ENCODE peak calls at places on chromosomes 13 and 19, in five cellular contexts. One of them, this sample, is unnamed.

GRCh38 chr19:10864538-10864899 is 6.8 kb upstream of the CARM1 start:
- DNase-seq in GM12878: no peak
- DNase-seq in A549: peak
- DNase-seq in endothelial cell of umbilical vein: peak
- DNase-seq in K562: peak
- DNase-seq in this sample: peak

GRCh38 chr13:21670006-21670882 is 629 bp upstream of the FGF9 start:
- DNase-seq in GM12878: no peak
- DNase-seq in A549: peak
- DNase-seq in endothelial cell of umbilical vein: peak
- DNase-seq in K562: peak
- DNase-seq in this sample: peak

GRCh38 chr19:58379276-58379675 is 1.6 kb downstream of the ZNF837 start:
- DNase-seq in GM12878: no peak
- DNase-seq in A549: no peak
- DNase-seq in endothelial cell of umbilical vein: no peak
- DNase-seq in K562: no peak
- DNase-seq in this sample: no peak

GRCh38 chr19:19634516-19635312 is 6.7 kb upstream of the LPAR2 start:
- DNase-seq in GM12878: no peak
- DNase-seq in A549: no peak
- DNase-seq in endothelial cell of umbilical vein: no peak
- DNase-seq in K562: no peak
- DNase-seq in this sample: no peak

GRCh38 chr19:30476997-30477396 is 104.8 kb downstream of the ZNF536 start:
- DNase-seq in GM12878: no peak
- DNase-seq in A549: no peak
- DNase-seq in endothelial cell of umbilical vein: no peak
- DNase-seq in K562: no peak
- DNase-seq in this sample: no peak

GRCh38 chr19:9431475-9431874 is 3.9 kb downstream of the ZNF266 start:
- DNase-seq in GM12878: no peak
- DNase-seq in A549: no peak
- DNase-seq in endothelial cell of umbilical vein: no peak
- DNase-seq in K562: peak
- DNase-seq in this sample: peak

GRCh38 chr19:48206402-48207093 is 36.1 kb downstream of the ZSWIM9 start:
- DNase-seq in GM12878: no peak
- DNase-seq in A549: no peak
- DNase-seq in endothelial cell of umbilical vein: no peak
- DNase-seq in K562: no peak
- DNase-seq in this sample: no peak

GRCh38 chr13:52780092-52780491 is 40.5 kb upstream of the CNMD start:
- DNase-seq in GM12878: no peak
- DNase-seq in A549: no peak
- DNase-seq in endothelial cell of umbilical vein: no peak
- DNase-seq in K562: no peak
- DNase-seq in this sample: no peak

GRCh38 chr19:10290876-10291553 is 1.3 kb downstream of the ICAM5 start:
- DNase-seq in GM12878: no peak
- DNase-seq in A549: no peak
- DNase-seq in endothelial cell of umbilical vein: no peak
- DNase-seq in K562: peak
- DNase-seq in this sample: peak

DNA sequence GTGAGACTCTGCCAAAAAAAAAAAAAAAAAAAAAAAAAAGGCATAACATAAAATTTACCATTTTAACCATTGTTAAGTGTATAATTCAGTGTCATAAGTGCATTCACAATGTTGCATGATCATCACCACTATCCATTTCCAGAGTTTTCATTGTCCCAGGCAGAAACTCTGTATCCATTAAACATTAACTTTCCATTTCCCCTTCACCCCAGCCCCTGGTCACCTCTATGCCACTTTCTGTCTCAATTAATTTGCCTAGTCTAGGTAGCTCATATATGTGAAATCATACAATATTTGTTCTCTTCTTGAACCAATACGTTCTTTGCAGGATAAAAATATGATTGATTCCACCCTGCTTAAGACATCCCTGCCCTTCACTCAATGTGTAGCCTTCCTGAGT is 31.0 kb upstream of the VWA8 start:
- DNase-seq in GM12878: no peak
- DNase-seq in A549: no peak
- DNase-seq in endothelial cell of umbilical vein: no peak
- DNase-seq in K562: no peak
- DNase-seq in this sample: no peak
- TF ChIP-seq MYC in GM12878: no peak
- TF ChIP-seq MYC in A549: no peak
- TF ChIP-seq MYC in endothelial cell of umbilical vein: no peak
- TF ChIP-seq MYC in K562: no peak
- TF ChIP-seq MYC in this sample: no peak

GRCh38 chr13:75312884-75313520 is 169.0 kb downstream of the TBC1D4 start:
- DNase-seq in GM12878: no peak
- DNase-seq in A549: no peak
- DNase-seq in endothelial cell of umbilical vein: no peak
- DNase-seq in K562: no peak
- DNase-seq in this sample: peak
- TF ChIP-seq MYC in GM12878: no peak
- TF ChIP-seq MYC in A549: no peak
- TF ChIP-seq MYC in endothelial cell of umbilical vein: no peak
- TF ChIP-seq MYC in K562: no peak
- TF ChIP-seq MYC in this sample: no peak

GRCh38 chr13:72181661-72182060 is 314.7 kb upstream of the DACH1 start:
- DNase-seq in GM12878: no peak
- DNase-seq in A549: no peak
- DNase-seq in endothelial cell of umbilical vein: no peak
- DNase-seq in K562: no peak
- DNase-seq in this sample: no peak

GRCh38 chr13:72185756-72186155 is 318.8 kb upstream of the DACH1 start:
- DNase-seq in GM12878: no peak
- DNase-seq in A549: no peak
- DNase-seq in endothelial cell of umbilical vein: no peak
- DNase-seq in K562: no peak
- DNase-seq in this sample: no peak

DNA sequence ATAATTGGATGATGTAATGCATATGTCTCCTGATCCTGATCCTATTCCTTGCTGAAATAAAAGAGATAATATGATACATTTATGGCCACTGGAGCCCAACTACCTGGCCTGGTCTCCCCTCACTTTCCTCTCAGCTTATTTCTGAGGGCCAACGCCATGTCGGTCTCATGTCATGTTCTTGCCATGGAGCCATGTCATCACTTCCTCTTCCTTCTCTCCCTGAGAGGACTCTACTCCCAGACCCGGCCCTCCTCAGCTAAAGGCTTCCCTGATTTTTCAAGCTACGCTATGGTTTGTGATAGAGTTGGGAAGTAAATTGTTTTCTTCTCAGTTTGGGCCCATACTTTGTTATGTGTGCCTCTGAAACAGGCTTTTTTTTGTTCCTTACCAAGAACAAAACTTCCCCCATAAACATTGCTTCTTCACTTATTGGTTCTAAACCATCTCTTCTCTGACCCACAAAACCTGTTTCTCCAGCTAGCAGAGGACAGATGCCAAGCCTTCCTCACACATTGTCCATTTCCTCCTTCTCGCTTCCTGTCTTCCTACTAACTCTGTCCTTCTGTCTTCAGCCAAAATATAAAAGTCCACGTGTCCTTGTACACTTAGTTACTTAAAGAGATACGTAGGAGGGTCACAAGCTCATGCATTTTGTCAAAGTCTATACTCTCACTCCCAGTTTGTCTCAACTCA is 319.9 kb upstream of the DACH1 start:
- DNase-seq in GM12878: no peak
- DNase-seq in A549: no peak
- DNase-seq in endothelial cell of umbilical vein: no peak
- DNase-seq in K562: no peak
- DNase-seq in this sample: no peak
- TF ChIP-seq MYC in GM12878: no peak
- TF ChIP-seq MYC in A549: no peak
- TF ChIP-seq MYC in endothelial cell of umbilical vein: no peak
- TF ChIP-seq MYC in K562: no peak
- TF ChIP-seq MYC in this sample: no peak

GRCh38 chr19:49427339-49427738 is 2.2 kb downstream of the GFY start:
- DNase-seq in GM12878: no peak
- DNase-seq in A549: no peak
- DNase-seq in endothelial cell of umbilical vein: no peak
- DNase-seq in K562: no peak
- DNase-seq in this sample: no peak

GRCh38 chr19:49428547-49429451 is 3.6 kb downstream of the GFY start:
- DNase-seq in GM12878: no peak
- DNase-seq in A549: no peak
- DNase-seq in endothelial cell of umbilical vein: no peak
- DNase-seq in K562: no peak
- DNase-seq in this sample: no peak

GRCh38 chr19:49425922-49426592 is 869 bp downstream of the GFY start:
- DNase-seq in GM12878: no peak
- DNase-seq in A549: no peak
- DNase-seq in endothelial cell of umbilical vein: no peak
- DNase-seq in K562: peak
- DNase-seq in this sample: peak

GRCh38 chr19:49430172-49430677 is 5.0 kb downstream of the GFY start:
- DNase-seq in GM12878: no peak
- DNase-seq in A549: no peak
- DNase-seq in endothelial cell of umbilical vein: no peak
- DNase-seq in K562: no peak
- DNase-seq in this sample: no peak

GRCh38 chr19:49427855-49428546 is 2.8 kb downstream of the GFY start:
- DNase-seq in GM12878: no peak
- DNase-seq in A549: peak
- DNase-seq in endothelial cell of umbilical vein: no peak
- DNase-seq in K562: peak
- DNase-seq in this sample: peak
- TF ChIP-seq MYC in GM12878: no peak
- TF ChIP-seq MYC in A549: no peak
- TF ChIP-seq MYC in endothelial cell of umbilical vein: no peak
- TF ChIP-seq MYC in K562: no peak
- TF ChIP-seq MYC in this sample: no peak